ENCODE peak calls at places on chromosomes 5 and 9, in four cellular contexts. R, S, C and A are unnamed samples.

GRCh38 chr5:90506221-90506620 is 23.2 kb downstream of the LYSMD3 start:
- DNase-seq in C (no peak), S (no peak), R (no peak), A (no peak)

GRCh38 chr5:84091400-84091799 is 293.3 kb downstream of the EDIL3 start:
- DNase-seq in R (peak), S (no peak), C (no peak), A (no peak)

GRCh38 chr9:77276799-77277198 is 99.5 kb downstream of the VPS13A start:
- DNase-seq in C (no peak), S (no peak), R (no peak), A (no peak)

GRCh38 chr5:15074651-15075050 is 203.1 kb upstream of the ANKH start:
- DNase-seq in C (no peak), S (no peak), R (no peak), A (no peak)

GRCh38 chr5:170597109-170597741 is 93.4 kb downstream of the KCNIP1 start:
- DNase-seq in S (no peak), C (no peak), R (peak), A (no peak)

GRCh38 chr5:135245521-135246499 is 153.2 kb downstream of the MACROH2A1 start:
- DNase-seq in S (no peak), R (no peak), C (no peak), A (peak)

GRCh38 chr9:113446323-113446740 is 17.2 kb upstream of the RGS3 start:
- DNase-seq in C (peak), R (peak), S (no peak), A (no peak)

GRCh38 chr5:52863715-52864114 is 76.0 kb downstream of the ITGA1 start:
- DNase-seq in R (no peak), C (no peak), S (no peak), A (no peak)

GRCh38 chr5:7714119-7714518 is 136.8 kb downstream of the CFAP90 start:
- DNase-seq in S (no peak), R (no peak), C (no peak), A (no peak)

GRCh38 chr5:181223041-181223728 is at the start of gene TRIM41:
- DNase-seq in S (peak), R (peak), C (peak), A (peak)

GRCh38 chr5:114185274-114185673 is 176.6 kb upstream of the KCNN2 start:
- DNase-seq in R (no peak), S (peak), C (no peak), A (no peak)

GRCh38 chr5:55892479-55892878 is 41.3 kb downstream of the IL31RA start:
- DNase-seq in C (no peak), R (no peak), S (no peak), A (no peak)

GRCh38 chr5:1651971-1652872 is 128.5 kb upstream of the LPCAT1 start:
- DNase-seq in C (no peak), R (no peak), S (peak), A (no peak)

GRCh38 chr9:76302947-76303550 is 91.2 kb downstream of the RFK start:
- DNase-seq in R (peak), C (peak), S (no peak), A (peak)

GRCh38 chr9:133614056-133614455 is 4.9 kb upstream of the FAM163B start:
- DNase-seq in C (no peak), S (peak), R (no peak), A (no peak)

GRCh38 chr5:75320341-75320740 is 16.7 kb upstream of the HMGCR start:
- DNase-seq in R (no peak), S (no peak), C (no peak), A (peak)

GRCh38 chr5:178113141-178113787 is at the start of gene N4BP3:
- DNase-seq in S (peak), R (peak), C (peak), A (no peak)

GRCh38 chr9:109027176-109027575 is 13.9 kb upstream of the CTNNAL1 start:
- DNase-seq in C (no peak), S (no peak), R (no peak), A (no peak)

GRCh38 chr5:55306641-55307382 is 682 bp downstream of the DHX29 start:
- DNase-seq in C (no peak), S (no peak), R (peak), A (no peak)

GRCh38 chr5:67235399-67236110 is 39.0 kb upstream of the CD180 start:
- DNase-seq in R (no peak), S (no peak), C (no peak), A (no peak)